ENCODE peak calls at places on chromosome 3, in four cellular contexts. One of them, this sample, is unnamed. For H3K36me3, the result is how much of the 10 kb centered on the place peaks cover.

GRCh38 chr3:189275852-189276251 is 104.1 kb downstream of the TPRG1 start:
- DNase-seq in thoracic aorta: no peak
- DNase-seq in CD8-positive, alpha-beta T cell: no peak
- DNase-seq in DND-41: no peak
- DNase-seq in this sample: no peak

GRCh38 chr3:152202976-152203626 is 65.6 kb upstream of the MBNL1 start:
- DNase-seq in DND-41: no peak
- DNase-seq in CD8-positive, alpha-beta T cell: no peak
- DNase-seq in thoracic aorta: no peak
- DNase-seq in this sample: peak

GRCh38 chr3:95312650-95313049 is 1249.8 kb downstream of the NSUN3 start:
- DNase-seq in CD8-positive, alpha-beta T cell: no peak
- DNase-seq in thoracic aorta: no peak
- DNase-seq in DND-41: no peak
- DNase-seq in this sample: no peak

GRCh38 chr3:119600732-119601131 is 3.0 kb downstream of the PLA1A start:
- DNase-seq in thoracic aorta: no peak
- DNase-seq in DND-41: peak
- DNase-seq in CD8-positive, alpha-beta T cell: no peak
- DNase-seq in this sample: no peak

GRCh38 chr3:16103472-16103871 is 71.0 kb upstream of the GALNT15 start:
- DNase-seq in DND-41: no peak
- DNase-seq in CD8-positive, alpha-beta T cell: no peak
- DNase-seq in thoracic aorta: no peak
- DNase-seq in this sample: no peak

GRCh38 chr3:127610105-127610504 is 11.9 kb downstream of the MCM2 start:
- DNase-seq in CD8-positive, alpha-beta T cell: no peak
- DNase-seq in DND-41: no peak
- DNase-seq in thoracic aorta: no peak
- DNase-seq in this sample: no peak

GRCh38 chr3:111915905-111916304 is 56.8 kb downstream of the PHLDB2 start:
- DNase-seq in DND-41: no peak
- DNase-seq in thoracic aorta: no peak
- DNase-seq in CD8-positive, alpha-beta T cell: no peak
- DNase-seq in this sample: no peak

GRCh38 chr3:16587703-16588070 is 17.5 kb downstream of the DAZL start:
- DNase-seq in DND-41: no peak
- DNase-seq in thoracic aorta: no peak
- DNase-seq in CD8-positive, alpha-beta T cell: no peak
- DNase-seq in this sample: no peak

GRCh38 chr3:185717121-185717520 is 107.7 kb downstream of the IGF2BP2 start:
- DNase-seq in thoracic aorta: no peak
- DNase-seq in DND-41: no peak
- DNase-seq in CD8-positive, alpha-beta T cell: no peak
- DNase-seq in this sample: no peak

GRCh38 chr3:50273689-50274065 is 4.7 kb downstream of the SEMA3B start:
- DNase-seq in DND-41: no peak
- DNase-seq in thoracic aorta: no peak
- DNase-seq in CD8-positive, alpha-beta T cell: no peak
- DNase-seq in this sample: no peak

GRCh38 chr3:43366466-43366865 is 80.1 kb downstream of the SNRK start:
- DNase-seq in thoracic aorta: no peak
- DNase-seq in DND-41: no peak
- DNase-seq in CD8-positive, alpha-beta T cell: no peak
- DNase-seq in this sample: no peak

GRCh38 chr3:25424238-25425013 is 3.6 kb upstream of the RARB start:
- DNase-seq in DND-41: no peak
- DNase-seq in CD8-positive, alpha-beta T cell: no peak
- DNase-seq in thoracic aorta: no peak
- DNase-seq in this sample: no peak

GRCh38 chr3:155065537-155065936 is 14.6 kb upstream of the MME start:
- DNase-seq in DND-41: no peak
- DNase-seq in thoracic aorta: no peak
- DNase-seq in CD8-positive, alpha-beta T cell: no peak
- DNase-seq in this sample: no peak

GRCh38 chr3:44939581-44940036 is 36.4 kb downstream of the ZDHHC3 start:
- DNase-seq in CD8-positive, alpha-beta T cell: no peak
- DNase-seq in DND-41: no peak
- DNase-seq in thoracic aorta: no peak
- DNase-seq in this sample: no peak

GRCh38 chr3:60917136-60917535 is 334.1 kb downstream of the FHIT start:
- DNase-seq in thoracic aorta: no peak
- DNase-seq in CD8-positive, alpha-beta T cell: no peak
- DNase-seq in DND-41: peak
- DNase-seq in this sample: no peak

GRCh38 chr3:160008979-160009378 is 20.3 kb downstream of the IL12A start:
- DNase-seq in thoracic aorta: no peak
- DNase-seq in CD8-positive, alpha-beta T cell: no peak
- DNase-seq in DND-41: no peak
- DNase-seq in this sample: no peak

GRCh38 chr3:190886945-190887344 is 24.5 kb upstream of the GMNC start:
- DNase-seq in thoracic aorta: no peak
- DNase-seq in DND-41: no peak
- DNase-seq in CD8-positive, alpha-beta T cell: no peak
- DNase-seq in this sample: no peak

GRCh38 chr3:34683851-34684250 is 885.4 kb downstream of the PDCD6IP start:
- DNase-seq in DND-41: peak
- DNase-seq in thoracic aorta: no peak
- DNase-seq in CD8-positive, alpha-beta T cell: peak
- DNase-seq in this sample: peak

GRCh38 chr3:195196266-195196665 is 74.7 kb downstream of the XXYLT1 start:
- DNase-seq in CD8-positive, alpha-beta T cell: no peak
- DNase-seq in DND-41: no peak
- DNase-seq in thoracic aorta: no peak
- DNase-seq in this sample: no peak

GRCh38 chr3:185940951-185941350 is 3.1 kb upstream of the TRA2B start:
- DNase-seq in CD8-positive, alpha-beta T cell: no peak
- DNase-seq in thoracic aorta: no peak
- DNase-seq in DND-41: no peak
- DNase-seq in this sample: no peak

GRCh38 chr3:189272500-189273119 is 100.8 kb downstream of the TPRG1 start:
- DNase-seq in DND-41: no peak
- DNase-seq in thoracic aorta: no peak
- DNase-seq in CD8-positive, alpha-beta T cell: no peak
- DNase-seq in this sample: no peak

GRCh38 chr3:139468407-139468806 is 7.9 kb downstream of the RBP2 start:
- DNase-seq in DND-41: no peak
- DNase-seq in CD8-positive, alpha-beta T cell: no peak
- DNase-seq in thoracic aorta: no peak
- DNase-seq in this sample: no peak

GRCh38 chr3:73729969-73730440 is 105.3 kb upstream of the PDZRN3 start:
- DNase-seq in thoracic aorta: no peak
- DNase-seq in CD8-positive, alpha-beta T cell: no peak
- DNase-seq in DND-41: no peak
- DNase-seq in this sample: peak

GRCh38 chr3:130258532-130258952 is 86.9 kb upstream of the COL6A5 start:
- DNase-seq in CD8-positive, alpha-beta T cell: no peak
- DNase-seq in DND-41: no peak
- DNase-seq in thoracic aorta: no peak
- DNase-seq in this sample: no peak

GRCh38 chr3:4741404-4742307 is 237.6 kb upstream of the BHLHE40 start:
- DNase-seq in thoracic aorta: peak
- DNase-seq in DND-41: no peak
- DNase-seq in CD8-positive, alpha-beta T cell: no peak
- DNase-seq in this sample: peak

GRCh38 chr3:66037330-66037985 is 1.3 kb downstream of the MAGI1 start:
- DNase-seq in thoracic aorta: peak
- DNase-seq in CD8-positive, alpha-beta T cell: no peak
- DNase-seq in DND-41: no peak
- DNase-seq in this sample: peak

GRCh38 chr3:24538891-24539290 is 44.2 kb upstream of the THRB start:
- DNase-seq in thoracic aorta: no peak
- DNase-seq in CD8-positive, alpha-beta T cell: no peak
- DNase-seq in DND-41: no peak
- DNase-seq in this sample: peak

GRCh38 chr3:192422998-192423349 is 304.4 kb downstream of the FGF12 start:
- DNase-seq in DND-41: no peak
- DNase-seq in thoracic aorta: no peak
- DNase-seq in CD8-positive, alpha-beta T cell: no peak
- DNase-seq in this sample: no peak

GRCh38 chr3:112143251-112143650 is 10.2 kb upstream of the GCSAM start:
- DNase-seq in CD8-positive, alpha-beta T cell: no peak
- DNase-seq in thoracic aorta: no peak
- DNase-seq in DND-41: no peak
- DNase-seq in this sample: no peak

GRCh38 chr3:25783661-25784512 is 644 bp upstream of the NGLY1 start:
- DNase-seq in DND-41: no peak
- DNase-seq in CD8-positive, alpha-beta T cell: peak
- DNase-seq in thoracic aorta: peak
- DNase-seq in this sample: peak

DNA sequence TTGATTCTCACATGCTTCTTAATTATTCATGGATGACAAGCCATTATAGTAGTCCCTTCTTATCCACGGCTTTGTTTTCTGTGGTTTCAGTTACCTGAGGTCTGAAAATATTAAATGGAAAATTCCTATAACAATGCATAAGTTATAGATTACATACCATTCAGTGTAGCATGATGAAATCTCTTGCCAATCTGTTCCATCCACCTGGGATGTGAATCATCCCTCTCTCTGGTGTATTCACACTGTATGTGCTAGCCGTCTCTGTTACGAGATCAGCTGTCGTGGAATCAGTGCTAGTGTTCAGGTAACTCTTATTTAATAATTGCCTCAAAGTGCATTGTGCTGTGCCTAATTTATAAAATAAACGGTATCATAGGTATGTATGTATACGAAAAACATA is 5.2 kb downstream of the WDR5B start:
- DNase-seq in thoracic aorta: no peak
- DNase-seq in CD8-positive, alpha-beta T cell: no peak
- DNase-seq in DND-41: no peak
- DNase-seq in this sample: no peak
- H3K36me3 ChIP-seq in thoracic aorta: under half
- H3K36me3 ChIP-seq in CD8-positive, alpha-beta T cell: under half
- H3K36me3 ChIP-seq in DND-41: half or more
- H3K36me3 ChIP-seq in this sample: under half

GRCh38 chr3:58766587-58767282 is 100.2 kb upstream of the FAM3D start:
- DNase-seq in DND-41: no peak
- DNase-seq in CD8-positive, alpha-beta T cell: no peak
- DNase-seq in thoracic aorta: no peak
- DNase-seq in this sample: no peak
- H3K36me3 ChIP-seq in DND-41: under half
- H3K36me3 ChIP-seq in CD8-positive, alpha-beta T cell: under half
- H3K36me3 ChIP-seq in thoracic aorta: under half
- H3K36me3 ChIP-seq in this sample: under half

GRCh38 chr3:15023249-15023648 is 41.9 kb downstream of the MRPS25 start:
- DNase-seq in thoracic aorta: no peak
- DNase-seq in DND-41: no peak
- DNase-seq in CD8-positive, alpha-beta T cell: no peak
- DNase-seq in this sample: no peak

GRCh38 chr3:15029625-15030024 is 35.5 kb downstream of the MRPS25 start:
- DNase-seq in CD8-positive, alpha-beta T cell: no peak
- DNase-seq in thoracic aorta: no peak
- DNase-seq in DND-41: no peak
- DNase-seq in this sample: no peak

DNA sequence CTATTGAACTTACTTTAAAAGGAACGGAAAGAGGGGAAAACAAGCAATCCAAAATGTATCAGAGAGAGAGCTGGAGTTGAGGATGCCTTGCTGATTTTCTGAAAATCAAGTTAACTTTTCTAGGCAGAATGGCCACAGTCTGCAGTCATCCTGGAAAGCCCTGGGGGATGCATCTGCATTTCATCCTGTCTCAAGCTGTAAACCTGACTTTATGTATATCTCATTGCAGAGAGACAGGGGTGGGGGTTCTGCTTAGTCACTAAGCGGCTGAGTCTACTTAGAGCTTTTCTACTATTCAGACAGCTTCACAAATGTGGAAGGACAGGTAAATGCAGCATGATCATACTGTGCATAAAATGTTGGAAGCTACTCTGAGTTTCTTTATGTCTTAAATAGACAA is 41.4 kb downstream of the MRPS25 start:
- DNase-seq in CD8-positive, alpha-beta T cell: no peak
- DNase-seq in DND-41: no peak
- DNase-seq in thoracic aorta: no peak
- DNase-seq in this sample: no peak
- H3K36me3 ChIP-seq in CD8-positive, alpha-beta T cell: under half
- H3K36me3 ChIP-seq in DND-41: half or more
- H3K36me3 ChIP-seq in thoracic aorta: under half
- H3K36me3 ChIP-seq in this sample: under half

GRCh38 chr3:47414161-47414564 is 33.3 kb downstream of the PTPN23 start:
- DNase-seq in DND-41: no peak
- DNase-seq in thoracic aorta: no peak
- DNase-seq in CD8-positive, alpha-beta T cell: no peak
- DNase-seq in this sample: no peak

GRCh38 chr3:47412842-47413520 is 32.2 kb downstream of the PTPN23 start:
- DNase-seq in DND-41: no peak
- DNase-seq in CD8-positive, alpha-beta T cell: no peak
- DNase-seq in thoracic aorta: no peak
- DNase-seq in this sample: no peak

GRCh38 chr3:47413751-47414150 is 32.9 kb downstream of the PTPN23 start:
- DNase-seq in DND-41: no peak
- DNase-seq in CD8-positive, alpha-beta T cell: no peak
- DNase-seq in thoracic aorta: no peak
- DNase-seq in this sample: no peak

GRCh38 chr3:47416041-47416440 is 35.2 kb downstream of the PTPN23 start:
- DNase-seq in CD8-positive, alpha-beta T cell: no peak
- DNase-seq in thoracic aorta: no peak
- DNase-seq in DND-41: no peak
- DNase-seq in this sample: no peak

GRCh38 chr3:47414666-47415587 is 34.1 kb downstream of the PTPN23 start:
- DNase-seq in thoracic aorta: no peak
- DNase-seq in CD8-positive, alpha-beta T cell: no peak
- DNase-seq in DND-41: no peak
- DNase-seq in this sample: no peak
- H3K36me3 ChIP-seq in thoracic aorta: half or more
- H3K36me3 ChIP-seq in CD8-positive, alpha-beta T cell: under half
- H3K36me3 ChIP-seq in DND-41: half or more
- H3K36me3 ChIP-seq in this sample: under half

GRCh38 chr3:45947361-45947760 is 4.1 kb downstream of the CXCR6 start:
- DNase-seq in CD8-positive, alpha-beta T cell: no peak
- DNase-seq in DND-41: no peak
- DNase-seq in thoracic aorta: no peak
- DNase-seq in this sample: no peak

GRCh38 chr3:45946307-45946706 is 3.0 kb downstream of the CXCR6 start:
- DNase-seq in thoracic aorta: no peak
- DNase-seq in CD8-positive, alpha-beta T cell: no peak
- DNase-seq in DND-41: no peak
- DNase-seq in this sample: no peak

GRCh38 chr3:45943207-45943846 is at the start of gene CXCR6:
- DNase-seq in thoracic aorta: no peak
- DNase-seq in DND-41: peak
- DNase-seq in CD8-positive, alpha-beta T cell: peak
- DNase-seq in this sample: no peak

GRCh38 chr3:45946875-45947274 is 3.6 kb downstream of the CXCR6 start:
- DNase-seq in CD8-positive, alpha-beta T cell: peak
- DNase-seq in DND-41: no peak
- DNase-seq in thoracic aorta: no peak
- DNase-seq in this sample: no peak

GRCh38 chr3:45944830-45945620 is 1.8 kb downstream of the CXCR6 start:
- DNase-seq in CD8-positive, alpha-beta T cell: no peak
- DNase-seq in DND-41: no peak
- DNase-seq in thoracic aorta: no peak
- DNase-seq in this sample: no peak
- H3K36me3 ChIP-seq in CD8-positive, alpha-beta T cell: under half
- H3K36me3 ChIP-seq in DND-41: half or more
- H3K36me3 ChIP-seq in thoracic aorta: under half
- H3K36me3 ChIP-seq in this sample: under half

This sample was measured in colonic mucosa.